ENCODE peak calls at places on chromosomes 3 and 15, in four cellular contexts. U is NT2/D1, N is hepatocyte, D is GM23338. A is an unnamed sample.

GRCh38 chr3:31725568-31725967 is 192.8 kb downstream of the STT3B start:
- DNase-seq in N (no peak), D (no peak), U (no peak), A (peak; percentile 86)

GRCh38 chr3:183906234-183906921 is 21.7 kb upstream of the PARL start:
- DNase-seq in U (no peak), N (no peak), D (no peak), A (no peak)

GRCh38 chr15:89496155-89497098 is at the start of gene RHCG:
- DNase-seq in N (peak; percentile 79), U (peak; percentile 75), D (peak; percentile 96), A (peak; percentile 44)

GRCh38 chr15:74725241-74725774 is at the start of gene CYP1A1:
- DNase-seq in D (peak; percentile 68), U (no peak), N (peak; percentile 73), A (peak; percentile 57)

GRCh38 chr15:47399100-47399499 is 318.2 kb upstream of the SEMA6D start:
- DNase-seq in N (no peak), U (no peak), D (no peak), A (no peak)

GRCh38 chr3:139284221-139284620 is 59.6 kb upstream of the MRPS22 start:
- DNase-seq in D (no peak), N (no peak), U (no peak), A (no peak)

GRCh38 chr3:172129868-172130751 is 90.7 kb downstream of the FNDC3B start:
- DNase-seq in N (peak; percentile 92), U (no peak), D (no peak), A (peak; percentile 98)

GRCh38 chr3:94928921-94929320 is 866.1 kb downstream of the NSUN3 start:
- DNase-seq in D (no peak), N (peak; percentile 70), U (no peak), A (peak; percentile 85)

GRCh38 chr3:123469323-123469995 is 20.6 kb upstream of the ADCY5 start:
- DNase-seq in D (no peak), N (no peak), U (no peak), A (no peak)

GRCh38 chr3:104178695-104179094 is 1188.0 kb upstream of the ALCAM start:
- DNase-seq in U (no peak), N (no peak), D (no peak), A (no peak)

GRCh38 chr3:71226565-71227281 is 356.8 kb downstream of the FOXP1 start:
- DNase-seq in N (no peak), U (no peak), D (no peak), A (no peak)

GRCh38 chr3:73813291-73813977 is 188.7 kb upstream of the PDZRN3 start:
- DNase-seq in U (no peak), D (no peak), N (peak; percentile 49), A (no peak)

GRCh38 chr3:99696497-99696896 is 58.1 kb downstream of the COL8A1 start:
- DNase-seq in N (no peak), D (no peak), U (no peak), A (no peak)

GRCh38 chr3:114406286-114406685 is 112.5 kb downstream of the TIGIT start:
- DNase-seq in U (no peak), N (no peak), D (no peak), A (no peak)

GRCh38 chr3:160675566-160676124 is 1.3 kb upstream of the ARL14 start:
- DNase-seq in D (no peak), U (no peak), N (no peak), A (no peak)

GRCh38 chr15:56786966-56787365 is 53.7 kb upstream of the ZNF280D start:
- DNase-seq in D (no peak), N (no peak), U (no peak), A (no peak)

GRCh38 chr15:42733027-42733426 is 3.9 kb downstream of the CDAN1 start:
- DNase-seq in U (no peak), N (no peak), D (no peak), A (no peak)

GRCh38 chr3:57749542-57749941 is 6.6 kb upstream of the SLMAP start:
- DNase-seq in N (no peak), D (no peak), U (no peak), A (no peak)

GRCh38 chr15:66905954-66906353 is 159.4 kb upstream of the SMAD3 start:
- DNase-seq in U (no peak), N (no peak), D (peak; percentile 57), A (peak; percentile 28)

GRCh38 chr15:28116521-28117488 is 17.7 kb upstream of the OCA2 start:
- DNase-seq in U (no peak), N (no peak), D (no peak), A (no peak)

GRCh38 chr3:14640157-14640562 is 11.4 kb upstream of the CCDC174 start:
- DNase-seq in N (no peak), U (no peak), D (no peak), A (no peak)

GRCh38 chr3:101266566-101266965 is 53.8 kb downstream of the IMPG2 start:
- DNase-seq in U (no peak), N (no peak), D (no peak), A (no peak)

DNA sequence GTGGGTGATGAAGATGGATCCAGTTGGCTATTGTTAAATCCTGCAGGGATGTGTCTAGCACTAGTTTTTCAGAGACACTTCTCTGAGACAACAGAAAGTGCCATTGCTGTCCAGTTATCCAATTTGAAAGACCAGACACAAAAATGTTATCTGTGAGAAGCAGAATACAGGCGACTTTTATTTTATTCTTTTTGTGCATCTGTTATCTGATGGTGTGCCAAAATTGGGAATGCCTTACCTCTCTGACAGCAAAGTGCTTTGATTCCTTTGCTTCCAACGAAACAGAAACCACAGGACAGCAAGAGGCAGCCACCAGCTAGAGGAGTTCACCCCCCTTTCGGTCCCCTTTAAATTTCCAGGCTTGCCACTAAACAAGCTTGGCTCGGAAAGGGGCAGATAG is 17.7 kb upstream of the PRR20G start:
- DNase-seq in N (no peak), D (no peak), U (no peak), A (no peak)
- H3K4me1 ChIP-seq in N (no peaks in the 10 kb centered on the region), D (no peaks in the 10 kb centered on the region), U (no peaks in the 10 kb centered on the region), A (no peaks in the 10 kb centered on the region)

GRCh38 chr3:16523778-16524177 is 10.3 kb upstream of the RFTN1 start:
- DNase-seq in D (no peak), U (no peak), N (no peak), A (peak; percentile 24)
- H3K4me1 ChIP-seq in D (peaks cover 3% of the 10 kb centered on the region), U (no peaks in the 10 kb centered on the region), N (no peaks in the 10 kb centered on the region), A (no peaks in the 10 kb centered on the region)

GRCh38 chr3:16485024-16485992 is 28.2 kb downstream of the RFTN1 start:
- DNase-seq in U (no peak), D (no peak), N (no peak), A (no peak)

GRCh38 chr3:16482194-16482769 is 31.2 kb downstream of the RFTN1 start:
- DNase-seq in U (no peak), D (no peak), N (no peak), A (no peak)

GRCh38 chr3:16486201-16486600 is 27.3 kb downstream of the RFTN1 start:
- DNase-seq in N (no peak), U (no peak), D (no peak), A (no peak)

GRCh38 chr3:16482770-16483531 is 30.5 kb downstream of the RFTN1 start:
- DNase-seq in N (peak; percentile 40), D (peak; percentile 90), U (peak; percentile 91), A (no peak)

GRCh38 chr3:16484216-16484615 is 29.3 kb downstream of the RFTN1 start:
- DNase-seq in D (no peak), U (no peak), N (peak; percentile 40), A (peak; percentile 30)
- H3K4me1 ChIP-seq in D (peaks cover 38% of the 10 kb centered on the region), U (peaks cover 2% of the 10 kb centered on the region), N (peaks cover 31% of the 10 kb centered on the region), A (no peaks in the 10 kb centered on the region)

GRCh38 chr15:69415381-69415780 is 1.2 kb downstream of the KIF23 start:
- DNase-seq in D (no peak), N (no peak), U (no peak), A (no peak)

GRCh38 chr15:69413822-69414701 is at the start of gene KIF23:
- DNase-seq in D (peak; percentile 97), U (peak; percentile 91), N (peak; percentile 96), A (peak; percentile 98)

GRCh38 chr15:69414702-69415161 is 583 bp downstream of the KIF23 start:
- DNase-seq in N (peak; percentile 69), D (peak; percentile 75), U (no peak), A (peak; percentile 72)

GRCh38 chr15:69421498-69421897 is 7.3 kb downstream of the KIF23 start:
- DNase-seq in D (no peak), N (no peak), U (no peak), A (no peak)

DNA sequence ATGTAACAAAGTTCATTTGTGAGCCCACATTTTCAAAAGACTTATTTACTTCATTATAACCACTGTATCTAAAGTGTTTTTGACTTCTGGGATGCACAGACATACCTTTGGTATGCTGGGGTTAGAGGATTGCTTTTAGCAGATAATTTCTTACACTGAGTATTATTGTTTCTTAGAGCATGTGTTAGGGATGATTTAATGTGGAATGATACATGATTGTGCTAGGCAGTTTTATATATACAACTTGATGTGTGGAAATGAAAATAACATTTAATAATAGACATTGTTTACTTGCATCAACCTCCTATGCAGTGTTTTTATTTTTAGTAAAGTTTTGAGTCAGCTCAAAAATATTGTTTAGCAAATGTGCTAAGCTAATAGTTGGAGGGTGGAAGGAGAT is 3.4 kb downstream of the KIF23 start:
- DNase-seq in U (no peak), D (no peak), N (no peak), A (no peak)
- H3K4me1 ChIP-seq in U (no peaks in the 10 kb centered on the region), D (peaks cover 4% of the 10 kb centered on the region), N (no peaks in the 10 kb centered on the region), A (peaks cover 6% of the 10 kb centered on the region)